ENCODE peak calls at places on chromosomes 11 and 22, in eight cellular contexts. V, U, S, Z, O, G, D and L are unnamed samples.

GRCh38 chr22:25777870-25778269 is 35.9 kb downstream of the MYO18B start:
- DNase-seq in V (no peak), U (no peak), S (no peak), Z (peak), O (no peak), G (no peak), D (no peak), L (peak)

GRCh38 chr11:13782395-13783080 is 114.1 kb downstream of the FAR1 start:
- DNase-seq in V (no peak), U (no peak), S (no peak), Z (no peak), O (no peak), G (no peak), D (no peak), L (no peak)

GRCh38 chr11:134026655-134027343 is 42.1 kb upstream of the JAM3 start:
- DNase-seq in V (no peak), U (no peak), S (peak), Z (no peak), O (no peak), G (peak), D (no peak), L (no peak)

GRCh38 chr22:49793296-49793695 is 34.4 kb downstream of the BRD1 start:
- DNase-seq in V (no peak), U (no peak), S (no peak), Z (no peak), O (no peak), G (no peak), D (no peak), L (no peak)

GRCh38 chr11:13883042-13883441 is 79.5 kb upstream of the SPON1 start:
- DNase-seq in V (no peak), U (no peak), S (peak), Z (no peak), O (no peak), G (no peak), D (no peak), L (no peak)

GRCh38 chr22:37148031-37148651 is 1.6 kb downstream of the IL2RB start:
- DNase-seq in V (no peak), U (no peak), S (no peak), Z (peak), O (no peak), G (no peak), D (no peak), L (no peak)

GRCh38 chr11:95556342-95557151 is 233.0 kb downstream of the FAM76B start:
- DNase-seq in V (no peak), U (no peak), S (no peak), Z (no peak), O (no peak), G (peak), D (no peak), L (no peak)

GRCh38 chr11:79925570-79925969 is 484.7 kb upstream of the TENM4 start:
- DNase-seq in V (no peak), U (no peak), S (no peak), Z (no peak), O (no peak), G (no peak), D (no peak), L (no peak)

GRCh38 chr11:73393479-73394415 is 17.5 kb downstream of the RELT start:
- DNase-seq in V (peak), U (peak), S (peak), Z (peak), O (peak), G (peak), D (peak), L (peak)

GRCh38 chr11:20275987-20276660 is 87.4 kb upstream of the HTATIP2 start:
- DNase-seq in V (no peak), U (no peak), S (no peak), Z (no peak), O (no peak), G (no peak), D (no peak), L (no peak)

GRCh38 chr11:118622376-118623290 is 15.2 kb downstream of the PHLDB1 start:
- DNase-seq in V (no peak), U (peak), S (peak), Z (no peak), O (no peak), G (no peak), D (no peak), L (peak)

GRCh38 chr22:31337178-31337577 is 9.0 kb downstream of the PATZ1 start:
- DNase-seq in V (no peak), U (no peak), S (no peak), Z (no peak), O (no peak), G (no peak), D (peak), L (no peak)

GRCh38 chr22:22507743-22508273 is 734 bp downstream of the ZNF280B start:
- DNase-seq in V (peak), U (no peak), S (no peak), Z (no peak), O (peak), G (peak), D (no peak), L (no peak)

GRCh38 chr22:28116261-28116673 is 197.2 kb upstream of the PITPNB start:
- DNase-seq in V (no peak), U (no peak), S (no peak), Z (no peak), O (no peak), G (no peak), D (no peak), L (peak)

GRCh38 chr11:86408845-86409244 is 34.2 kb downstream of the CCDC81 start:
- DNase-seq in V (no peak), U (no peak), S (no peak), Z (no peak), O (no peak), G (no peak), D (no peak), L (no peak)

GRCh38 chr22:19378362-19378711 is 53.2 kb downstream of the HIRA start:
- DNase-seq in V (no peak), U (no peak), S (no peak), Z (no peak), O (no peak), G (no peak), D (no peak), L (no peak)

GRCh38 chr11:122173587-122173986 is 57.6 kb upstream of the BLID start:
- DNase-seq in V (no peak), U (no peak), S (no peak), Z (no peak), O (no peak), G (no peak), D (no peak), L (no peak)

GRCh38 chr11:74138572-74138971 is 32.2 kb downstream of the C2CD3 start:
- DNase-seq in V (no peak), U (no peak), S (no peak), Z (no peak), O (no peak), G (peak), D (no peak), L (peak)

GRCh38 chr11:35752115-35752514 is 89.5 kb downstream of the TRIM44 start:
- DNase-seq in V (no peak), U (no peak), S (no peak), Z (no peak), O (no peak), G (no peak), D (no peak), L (no peak)

GRCh38 chr11:91299980-91300379 is 924.6 kb upstream of the FAT3 start:
- DNase-seq in V (no peak), U (no peak), S (no peak), Z (no peak), O (no peak), G (no peak), D (no peak), L (peak)

GRCh38 chr22:38228326-38228872 is 26.6 kb downstream of the MAFF start:
- DNase-seq in V (no peak), U (no peak), S (no peak), Z (no peak), O (no peak), G (no peak), D (no peak), L (no peak)

GRCh38 chr22:24037851-24038765 is 27.0 kb downstream of the CABIN1 start:
- DNase-seq in V (peak), U (no peak), S (no peak), Z (peak), O (no peak), G (no peak), D (peak), L (no peak)

GRCh38 chr11:77403228-77403627 is 70.7 kb downstream of the PAK1 start:
- DNase-seq in V (no peak), U (no peak), S (no peak), Z (no peak), O (no peak), G (no peak), D (no peak), L (no peak)

GRCh38 chr11:118610220-118610772 is 2.9 kb downstream of the PHLDB1 start:
- DNase-seq in V (peak), U (peak), S (no peak), Z (no peak), O (no peak), G (no peak), D (peak), L (no peak)

GRCh38 chr22:22059476-22060002 is 77.0 kb upstream of the TOP3B start:
- DNase-seq in V (no peak), U (no peak), S (no peak), Z (no peak), O (no peak), G (no peak), D (no peak), L (no peak)

GRCh38 chr22:28395920-28396447 is 283.7 kb downstream of the TTC28 start:
- DNase-seq in V (no peak), U (no peak), S (no peak), Z (no peak), O (no peak), G (no peak), D (no peak), L (peak)

GRCh38 chr22:29994027-29994715 is 86.1 kb upstream of the HORMAD2 start:
- DNase-seq in V (no peak), U (no peak), S (no peak), Z (no peak), O (no peak), G (no peak), D (no peak), L (peak)